ENCODE peak calls at places on chromosomes 2 and 18, in ten cellular contexts. U is GM23338, W is kidney, X is heart left ventricle, F is left ventricle myocardium inferior, C is transverse colon, Q is astrocyte of the spinal cord, Y is fibroblast of the aortic adventitia, P is fibroblast of villous mesenchyme, M is fibroblast of lung. K is an unnamed sample.

GRCh38 chr2:36408198-36408703 is 52.7 kb downstream of the CRIM1 start:
- DNase-seq in Y (no peak), W (peak; percentile 68), M (peak; percentile 85), P (peak; percentile 88), Q (peak; percentile 85), U (peak; percentile 67), X (no peak), C (no peak), F (peak; percentile 20), K (no peak)

GRCh38 chr2:28199995-28200394 is 192.7 kb upstream of the FOSL2 start:
- DNase-seq in P (no peak), M (peak; percentile 5), Y (no peak), F (no peak), U (no peak), X (no peak), C (no peak), W (no peak), Q (no peak), K (no peak)

GRCh38 chr2:231663458-231664290 is 44.7 kb upstream of the PTMA start:
- DNase-seq in Q (no peak), F (no peak), M (no peak), X (no peak), U (no peak), Y (no peak), W (no peak), P (no peak), C (no peak), K (no peak)

GRCh38 chr2:85728883-85729824 is 24.6 kb upstream of the ATOH8 start:
- DNase-seq in P (peak; percentile 84), X (peak; percentile 91), C (peak; percentile 89), W (peak; percentile 94), Y (peak; percentile 82), U (peak; percentile 91), F (peak; percentile 91), Q (peak; percentile 80), M (peak; percentile 58), K (peak; percentile 82)

GRCh38 chr18:369224-370010 is 101.6 kb upstream of the THOC1 start:
- DNase-seq in P (no peak), C (no peak), F (no peak), X (no peak), Y (no peak), Q (no peak), U (no peak), M (no peak), W (no peak), K (no peak)

GRCh38 chr2:177324797-177325196 is 60.3 kb upstream of the NFE2L2 start:
- DNase-seq in F (no peak), W (no peak), M (no peak), Q (no peak), U (no peak), X (no peak), P (no peak), Y (no peak), C (no peak), K (no peak)

GRCh38 chr2:24820175-24820513 is 26.9 kb downstream of the CENPO start:
- DNase-seq in X (no peak), Q (no peak), Y (no peak), M (no peak), F (no peak), C (no peak), W (peak; percentile 41), U (no peak), P (no peak), K (no peak)

GRCh38 chr2:68556384-68556783 is 87.0 kb upstream of the PROKR1 start:
- DNase-seq in Y (peak; percentile 23), W (no peak), X (no peak), Q (no peak), F (no peak), M (peak; percentile 43), U (no peak), C (no peak), P (peak; percentile 13), K (no peak)

GRCh38 chr2:226794751-226795171 is 4.9 kb downstream of the IRS1 start:
- DNase-seq in P (peak; percentile 89), Y (peak; percentile 77), F (no peak), M (peak; percentile 71), Q (peak; percentile 89), U (peak; percentile 43), X (peak; percentile 38), C (no peak), W (no peak), K (no peak)

GRCh38 chr2:170928036-170928823 is 823 bp upstream of the GORASP2 start:
- DNase-seq in Y (peak; percentile 3), Q (peak; percentile 6), X (no peak), P (no peak), F (no peak), C (no peak), U (peak; percentile 48), M (peak; percentile 24), W (no peak), K (no peak)

GRCh38 chr18:78601923-78602322 is 377.7 kb upstream of the SALL3 start:
- DNase-seq in U (no peak), C (no peak), M (no peak), W (no peak), P (no peak), Y (no peak), F (no peak), X (no peak), Q (no peak), K (no peak)

DNA sequence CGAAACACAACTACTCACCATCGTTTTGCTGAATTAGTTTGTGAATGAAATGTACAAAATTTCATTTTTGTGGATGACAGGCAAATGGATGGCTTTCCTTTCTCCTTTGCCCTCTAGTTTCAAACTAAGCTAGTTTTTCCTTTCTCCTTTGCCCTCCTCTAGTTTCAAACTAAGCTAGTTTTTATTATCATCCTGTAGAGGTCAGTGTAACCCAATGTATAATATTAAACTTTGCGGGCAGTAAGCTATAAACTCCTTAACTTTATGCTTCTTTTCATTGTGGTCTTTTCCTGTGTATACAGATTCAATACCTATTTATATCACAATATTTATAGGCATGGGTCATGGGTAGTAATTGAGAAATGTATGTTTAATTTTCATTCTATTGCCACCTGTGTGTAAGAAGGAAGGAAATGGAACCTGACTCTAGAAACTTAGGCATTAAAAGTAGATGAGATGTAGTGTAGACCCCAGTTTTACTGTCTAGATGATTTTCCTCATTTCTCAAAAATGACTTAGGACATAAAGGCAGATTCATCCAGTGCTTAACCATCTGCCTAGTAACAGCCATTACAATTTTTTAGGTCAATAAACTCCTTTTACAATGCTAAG is 58.1 kb downstream of the MAP3K19 start:
- DNase-seq in C (no peak), Q (peak; percentile 44), F (no peak), Y (peak; percentile 61), P (peak; percentile 52), W (no peak), X (no peak), U (peak; percentile 63), M (peak; percentile 25), K (no peak)
- TF ChIP-seq CTCF in C (peak; percentile 29), Q (peak; percentile 41), F (peak; percentile 58), Y (peak; percentile 48), P (peak; percentile 52), W (peak; percentile 20), X (peak; percentile 34), U (no peak), M (no peak), K (peak; percentile 19)

DNA sequence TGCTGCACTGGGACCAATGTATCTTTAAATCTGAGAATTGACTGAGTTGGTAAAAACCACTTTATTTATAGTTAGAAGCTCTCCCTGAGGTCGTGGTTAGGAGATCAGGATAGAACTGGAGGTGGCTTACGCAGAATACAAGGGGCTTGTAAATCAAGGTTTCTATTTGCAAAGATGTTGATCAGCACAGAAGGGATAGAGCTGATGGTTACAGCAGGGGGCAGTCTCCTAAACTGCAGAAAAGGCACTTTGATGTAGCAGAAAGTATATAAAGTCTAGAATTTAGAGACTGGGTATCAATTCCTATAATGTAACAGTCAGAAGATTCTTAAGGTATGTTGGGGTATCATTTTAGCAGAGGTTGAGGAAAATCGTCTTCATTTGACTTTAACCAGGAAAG is 25.2 kb upstream of the ACVR1 start:
- DNase-seq in C (no peak), U (peak; percentile 54), F (no peak), M (no peak), X (no peak), W (no peak), Q (no peak), Y (no peak), P (no peak), K (no peak)
- TF ChIP-seq CTCF in C (no peak), U (peak; percentile 59), F (peak; percentile 30), M (no peak), X (no peak), W (no peak), Q (peak; percentile 20), Y (no peak), P (peak; percentile 39), K (no peak)

GRCh38 chr2:221372156-221372870 is 199.8 kb downstream of the EPHA4 start:
- DNase-seq in C (no peak), X (no peak), Y (no peak), P (no peak), U (peak; percentile 85), F (no peak), M (peak; percentile 32), Q (peak; percentile 7), W (no peak), K (no peak)
- TF ChIP-seq CTCF in C (no peak), X (no peak), Y (no peak), P (peak; percentile 1), U (peak; percentile 53), F (no peak), M (no peak), Q (peak; percentile 38), W (no peak), K (peak; percentile 28)

DNA sequence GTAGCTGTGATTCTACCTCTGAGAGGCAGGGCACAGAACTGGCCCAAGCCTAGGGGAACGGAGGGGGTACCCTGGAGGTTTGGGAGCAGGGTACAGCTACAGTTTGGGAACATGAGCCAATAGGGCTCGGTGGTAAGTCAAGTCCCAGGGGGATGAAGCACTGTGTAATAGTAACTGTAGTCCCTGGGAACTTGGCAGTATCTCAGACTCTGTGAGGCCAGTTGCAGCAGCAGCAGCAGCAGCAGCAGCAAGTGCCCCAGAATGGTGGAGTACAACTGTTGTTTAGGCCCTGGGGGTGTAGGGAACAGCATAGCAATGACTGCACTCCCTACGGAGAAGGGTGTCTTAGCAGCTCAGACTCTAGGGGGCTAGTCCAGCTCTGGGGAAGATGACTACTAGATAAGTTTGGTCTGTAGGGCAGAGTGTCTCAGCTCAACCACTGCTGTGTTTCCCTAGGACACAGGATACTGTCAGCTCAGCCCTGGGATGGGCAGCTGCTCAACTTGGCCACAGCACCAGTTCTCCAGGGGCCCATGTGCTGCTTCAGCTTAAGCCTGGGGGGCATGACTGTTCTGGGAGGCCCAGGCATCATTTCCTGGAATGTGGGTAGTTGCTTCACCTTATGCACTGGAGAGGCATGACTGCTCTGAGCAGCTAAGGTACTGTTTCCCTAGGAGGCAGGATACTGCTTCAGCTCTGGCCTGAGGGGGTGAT is 20.5 kb downstream of the CARF start:
- DNase-seq in F (no peak), W (no peak), M (no peak), P (peak; percentile 31), C (no peak), Q (peak; percentile 29), U (no peak), Y (peak; percentile 55), X (no peak), K (no peak)
- TF ChIP-seq CTCF in F (no peak), W (no peak), M (no peak), P (no peak), C (no peak), Q (no peak), U (no peak), Y (no peak), X (no peak), K (no peak)